ENCODE peak calls at places on chromosomes 11 and 22, in nine cellular contexts. W, B, A, J, K, S, L, C and O are unnamed samples.

GRCh38 chr11:28461846-28462245 is 353.7 kb downstream of the METTL15 start:
- DNase-seq in W (peak; percentile 30), B (no peak), A (no peak), J (peak; percentile 10), K (no peak), S (no peak), L (no peak), C (no peak), O (no peak)

GRCh38 chr22:44732661-44733060 is 19.7 kb upstream of the ARHGAP8 start:
- DNase-seq in W (no peak), B (no peak), A (no peak), J (no peak), K (no peak), S (no peak), L (no peak), C (no peak), O (no peak)

GRCh38 chr22:48432721-48433518 is 1394.8 kb downstream of the BRD1 start:
- DNase-seq in W (no peak), B (no peak), A (no peak), J (peak; percentile 10), K (peak; percentile 35), S (no peak), L (no peak), C (no peak), O (no peak)

GRCh38 chr11:95647355-95647754 is 142.2 kb downstream of the FAM76B start:
- DNase-seq in W (no peak), B (no peak), A (peak; percentile 39), J (no peak), K (no peak), S (no peak), L (no peak), C (no peak), O (peak; percentile 26)

GRCh38 chr11:122981388-122982264 is at the start of gene BSX:
- DNase-seq in W (peak; percentile 17), B (no peak), A (peak; percentile 71), J (peak; percentile 21), K (no peak), S (peak; percentile 17), L (peak; percentile 54), C (peak; percentile 12), O (no peak)

GRCh38 chr11:111454561-111455192 is 57.5 kb downstream of the BTG4 start:
- DNase-seq in W (peak; percentile 73), B (no peak), A (peak; percentile 27), J (peak; percentile 45), K (no peak), S (no peak), L (no peak), C (peak; percentile 46), O (no peak)

GRCh38 chr22:20312396-20313191 is 7.3 kb downstream of the DGCR6L start:
- DNase-seq in W (no peak), B (no peak), A (no peak), J (no peak), K (peak; percentile 53), S (no peak), L (no peak), C (peak; percentile 4), O (no peak)

GRCh38 chr11:82733444-82734119 is at the start of gene FAM181B:
- DNase-seq in W (no peak), B (peak; percentile 37), A (peak; percentile 68), J (peak; percentile 32), K (peak; percentile 49), S (peak; percentile 49), L (peak; percentile 70), C (peak; percentile 38), O (no peak)

GRCh38 chr11:93054881-93055280 is 85.4 kb downstream of the MTNR1B start:
- DNase-seq in W (peak; percentile 99), B (no peak), A (no peak), J (peak; percentile 91), K (no peak), S (no peak), L (no peak), C (no peak), O (no peak)

GRCh38 chr22:26796785-26797184 is 139.4 kb downstream of the MIAT start:
- DNase-seq in W (no peak), B (no peak), A (no peak), J (no peak), K (no peak), S (no peak), L (no peak), C (no peak), O (no peak)

GRCh38 chr22:41009222-41009948 is 58.2 kb downstream of the RBX1 start:
- DNase-seq in W (peak; percentile 91), B (no peak), A (no peak), J (no peak), K (no peak), S (no peak), L (no peak), C (no peak), O (no peak)

GRCh38 chr11:66951927-66952337 is 6.3 kb downstream of the PC start:
- DNase-seq in W (peak; percentile 60), B (no peak), A (no peak), J (no peak), K (no peak), S (no peak), L (peak; percentile 66), C (peak; percentile 53), O (peak; percentile 83)

GRCh38 chr22:45891021-45891421 is 85.9 kb downstream of the WNT7B start:
- DNase-seq in W (no peak), B (no peak), A (no peak), J (no peak), K (peak; percentile 52), S (no peak), L (no peak), C (no peak), O (no peak)

GRCh38 chr11:61120865-61121831 is 18.9 kb downstream of the CD5 start:
- DNase-seq in W (peak; percentile 34), B (no peak), A (peak; percentile 27), J (peak; percentile 26), K (no peak), S (peak; percentile 45), L (peak; percentile 73), C (peak; percentile 45), O (no peak)

GRCh38 chr11:77167791-77168190 is 39.7 kb downstream of the MYO7A start:
- DNase-seq in W (no peak), B (no peak), A (no peak), J (no peak), K (no peak), S (no peak), L (no peak), C (no peak), O (no peak)

GRCh38 chr11:74081428-74081827 is 72.5 kb upstream of the UCP3 start:
- DNase-seq in W (no peak), B (no peak), A (no peak), J (no peak), K (no peak), S (no peak), L (no peak), C (no peak), O (no peak)

GRCh38 chr11:129652828-129653227 is 162.8 kb upstream of the TMEM45B start:
- DNase-seq in W (peak; percentile 79), B (no peak), A (no peak), J (peak; percentile 20), K (no peak), S (no peak), L (no peak), C (no peak), O (no peak)

DNA sequence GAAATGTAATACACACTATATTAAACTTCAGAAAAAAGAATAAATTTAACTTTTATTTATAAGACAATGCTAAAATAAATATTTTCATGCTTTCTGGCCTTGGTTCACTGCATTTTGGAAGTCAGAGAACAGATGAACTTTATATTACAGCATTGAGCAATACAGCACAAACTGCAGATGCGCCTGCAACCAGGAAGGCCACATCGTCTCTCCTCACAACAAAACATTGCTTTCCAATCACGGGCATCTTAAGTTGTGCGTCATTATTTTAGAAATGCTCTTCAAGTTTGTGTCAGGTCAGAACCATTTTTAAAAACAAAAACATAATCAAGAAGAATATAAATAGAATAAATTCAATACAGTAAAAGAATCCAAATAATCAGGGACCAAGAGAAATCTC is 89.3 kb upstream of the CEP126 start:
- DNase-seq in W (no peak), B (no peak), A (no peak), J (no peak), K (no peak), S (no peak), L (no peak), C (no peak), O (no peak)
- TF ChIP-seq POLR2A in W (no peak), B (no peak), A (no peak), J (no peak), K (no peak), S (no peak), L (no peak), C (no peak), O (no peak)

GRCh38 chr11:5154657-5155056 is at the start of gene OR52A1:
- DNase-seq in W (no peak), B (no peak), A (no peak), J (no peak), K (no peak), S (no peak), L (no peak), C (no peak), O (no peak)
- H3K4me1 ChIP-seq in W (no peaks in the 10 kb centered on the region), B (no peaks in the 10 kb centered on the region), A (no peaks in the 10 kb centered on the region), J (no peaks in the 10 kb centered on the region), K (no peaks in the 10 kb centered on the region), S (no peaks in the 10 kb centered on the region), L (no peaks in the 10 kb centered on the region), C (no peaks in the 10 kb centered on the region), O (no peaks in the 10 kb centered on the region)

DNA sequence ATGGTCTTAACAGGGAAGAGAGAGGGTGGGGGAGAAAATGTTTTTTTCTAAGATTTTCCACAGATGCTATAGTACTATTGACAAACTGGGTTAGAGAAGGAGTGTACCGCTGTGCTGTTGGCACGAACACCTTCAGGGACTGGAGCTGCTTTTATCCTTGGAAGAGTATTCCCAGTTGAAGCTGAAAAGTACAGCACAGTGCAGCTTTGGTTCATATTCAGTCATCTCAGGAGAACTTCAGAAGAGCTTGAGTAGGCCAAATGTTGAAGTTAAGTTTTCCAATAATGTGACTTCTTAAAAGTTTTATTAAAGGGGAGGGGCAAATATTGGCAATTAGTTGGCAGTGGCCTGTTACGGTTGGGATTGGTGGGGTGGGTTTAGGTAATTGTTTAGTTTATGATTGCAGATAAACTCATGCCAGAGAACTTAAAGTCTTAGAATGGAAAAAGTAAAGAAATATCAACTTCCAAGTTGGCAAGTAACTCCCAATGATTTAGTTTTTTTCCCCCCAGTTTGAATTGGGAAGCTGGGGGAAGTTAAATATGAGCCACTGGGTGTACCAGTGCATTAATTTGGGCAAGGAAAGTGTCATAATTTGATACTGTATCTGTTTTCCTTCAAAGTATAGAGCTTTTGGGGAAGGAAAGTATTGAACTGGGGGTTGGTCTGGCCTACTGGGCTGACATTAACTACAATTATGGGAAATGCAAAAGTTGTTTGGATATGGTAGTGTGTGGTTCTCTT is 2.9 kb downstream of the MALAT1 start:
- DNase-seq in W (peak; percentile 56), B (no peak), A (no peak), J (peak; percentile 67), K (peak; percentile 18), S (no peak), L (no peak), C (no peak), O (no peak)
- TF ChIP-seq POLR2A in W (no peak), B (peak; percentile 5), A (no peak), J (no peak), K (peak; percentile 23), S (no peak), L (peak; percentile 67), C (peak; percentile 61), O (peak; percentile 7)

DNA sequence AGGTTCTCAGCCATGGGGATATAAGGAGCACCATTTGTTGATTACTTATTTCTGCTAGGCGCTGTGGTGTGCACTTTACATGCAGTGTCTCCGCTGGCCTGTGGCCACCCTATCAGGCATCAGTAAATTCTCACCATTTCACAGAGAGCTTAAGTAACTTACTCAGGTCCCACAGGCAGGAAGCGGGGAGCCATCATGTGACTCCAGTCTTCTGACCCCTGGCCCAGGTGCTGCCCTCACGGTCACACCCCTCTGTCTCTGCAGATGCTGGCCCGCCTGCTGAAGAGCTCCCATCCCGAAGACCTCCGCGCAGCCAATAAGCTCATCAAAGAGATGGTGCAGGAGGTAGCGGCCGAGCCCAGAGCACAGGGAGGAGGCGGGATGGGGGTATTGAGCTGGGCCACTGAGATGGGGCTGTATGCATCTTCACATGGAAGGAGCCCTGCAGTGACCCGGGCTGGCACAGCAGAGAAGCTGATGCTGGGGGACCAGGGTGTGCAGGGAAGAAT is 12.8 kb downstream of the GGA1 start:
- DNase-seq in W (no peak), B (no peak), A (no peak), J (no peak), K (no peak), S (no peak), L (no peak), C (no peak), O (no peak)
- H3K4me1 ChIP-seq in W (peaks cover 3% of the 10 kb centered on the region), B (peaks cover 22% of the 10 kb centered on the region), A (no peaks in the 10 kb centered on the region), J (no peaks in the 10 kb centered on the region), K (peaks cover 20% of the 10 kb centered on the region), S (peaks cover 4% of the 10 kb centered on the region), L (no peaks in the 10 kb centered on the region), C (peaks cover 18% of the 10 kb centered on the region), O (peaks cover 10% of the 10 kb centered on the region)